ENCODE peak calls at places on chromosomes 6 and 20, in four cellular contexts. R, U, C and F are unnamed samples.

GRCh38 chr6:41286544-41287346 is at the start of gene TREM1:
- DNase-seq in R (peak), U (no peak), C (no peak), F (peak)

GRCh38 chr6:103872683-103873082 is 987.0 kb downstream of the HACE1 start:
- DNase-seq in R (no peak), U (no peak), C (no peak), F (peak)

GRCh38 chr20:41004561-41005360 is 23.9 kb upstream of the TOP1 start:
- DNase-seq in R (no peak), U (no peak), C (no peak), F (no peak)

GRCh38 chr20:57661201-57662027 is 41.2 kb upstream of the ZBP1 start:
- DNase-seq in R (no peak), U (no peak), C (no peak), F (no peak)

GRCh38 chr20:38649275-38649891 is 47.8 kb downstream of the ARHGAP40 start:
- DNase-seq in R (peak), U (peak), C (no peak), F (peak)

GRCh38 chr6:44422534-44422933 is 35.0 kb downstream of the CDC5L start:
- DNase-seq in R (no peak), U (no peak), C (no peak), F (no peak)

GRCh38 chr20:47202765-47203667 is 153.5 kb downstream of the ZMYND8 start:
- DNase-seq in R (peak), U (peak), C (no peak), F (no peak)

GRCh38 chr6:140867336-140867735 is 1265.4 kb upstream of the GJE1 start:
- DNase-seq in R (no peak), U (no peak), C (no peak), F (no peak)

GRCh38 chr6:37806213-37806612 is 13.3 kb upstream of the ZFAND3 start:
- DNase-seq in R (no peak), U (no peak), C (no peak), F (no peak)

DNA sequence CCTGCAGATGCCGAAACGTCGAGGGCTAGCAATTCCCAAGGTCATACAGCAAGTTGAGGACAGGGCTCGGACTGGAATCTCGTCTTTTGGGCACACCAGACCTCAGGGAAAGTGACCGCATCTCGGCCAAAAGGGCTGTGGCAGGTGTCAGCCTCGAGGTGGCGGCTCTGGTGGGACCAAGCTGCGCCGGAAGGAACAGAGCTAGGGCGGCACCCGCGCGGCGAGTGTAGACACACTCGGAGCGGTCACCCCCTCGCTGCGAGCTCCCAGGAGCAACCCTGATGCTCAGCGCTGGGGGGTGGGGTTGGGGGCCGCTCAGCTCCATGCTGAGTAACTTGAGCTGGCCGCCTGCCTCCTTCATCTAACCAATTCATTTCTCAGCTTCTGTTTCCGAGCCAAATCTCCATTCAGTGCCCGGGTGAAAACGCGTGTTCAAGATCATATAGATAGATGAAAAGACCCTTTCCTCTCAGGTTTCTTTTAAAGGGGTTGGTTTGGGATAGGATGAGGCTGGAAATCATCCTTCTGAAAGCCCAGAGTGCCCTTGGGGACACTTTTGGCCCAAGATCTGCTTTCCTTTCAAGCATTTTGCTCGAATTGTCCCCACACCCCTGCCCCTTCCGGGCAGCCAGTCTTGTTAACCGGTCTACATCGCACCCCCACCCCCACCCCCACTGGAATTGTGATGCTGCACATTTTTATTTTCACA is 2.3 kb upstream of the TUBB2B start:
- DNase-seq in R (no peak), U (peak), C (no peak), F (peak)
- TF ChIP-seq JUNB in R (no peak), U (no peak), C (no peak), F (no peak)

GRCh38 chr6:90155114-90155513 is 141.5 kb downstream of the BACH2 start:
- DNase-seq in R (no peak), U (no peak), C (no peak), F (no peak)

GRCh38 chr6:90154666-90155065 is 142.0 kb downstream of the BACH2 start:
- DNase-seq in R (no peak), U (no peak), C (no peak), F (no peak)

GRCh38 chr6:90158945-90159344 is 137.7 kb downstream of the BACH2 start:
- DNase-seq in R (no peak), U (peak), C (no peak), F (no peak)

GRCh38 chr6:90157441-90157840 is 139.2 kb downstream of the BACH2 start:
- DNase-seq in R (no peak), U (no peak), C (no peak), F (no peak)

GRCh38 chr6:90156861-90157260 is 139.8 kb downstream of the BACH2 start:
- DNase-seq in R (no peak), U (no peak), C (no peak), F (no peak)
- TF ChIP-seq EZH2 in R (no peak), U (no peak), C (no peak), F (no peak)

DNA sequence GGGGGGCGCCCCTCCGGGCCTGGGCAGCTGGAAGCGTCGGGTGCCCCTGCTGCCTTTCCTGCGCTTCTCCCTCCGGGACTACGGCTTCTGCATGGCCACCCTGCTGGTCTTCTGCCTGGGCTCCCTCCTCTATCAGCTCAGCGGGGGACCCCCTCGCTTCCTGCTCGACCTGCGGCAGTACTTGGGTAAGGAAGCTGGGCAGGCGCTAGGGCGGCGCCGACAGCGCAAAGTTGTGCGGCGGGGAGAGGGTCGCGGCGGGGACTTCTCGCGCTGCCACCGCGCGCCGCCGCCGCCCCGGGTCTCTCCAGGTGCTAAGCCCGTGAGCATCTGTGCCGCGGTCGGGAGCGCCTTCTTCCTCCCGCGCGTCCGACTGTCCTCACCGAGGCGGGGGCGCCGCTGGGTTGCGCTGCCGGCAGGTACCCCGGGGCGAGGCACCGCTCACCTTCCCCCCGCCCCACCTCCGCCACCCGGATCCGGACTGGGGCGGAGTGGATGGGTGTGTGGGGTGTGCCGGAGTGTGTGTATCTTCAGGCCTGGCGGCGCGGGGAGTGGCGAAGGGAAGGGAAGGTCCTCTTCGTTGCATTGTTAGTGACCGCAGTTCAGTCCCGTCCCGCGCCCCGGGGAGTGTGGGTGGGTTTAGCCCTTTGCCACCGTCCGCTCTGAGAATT is 797 bp downstream of the UST start:
- DNase-seq in R (no peak), U (no peak), C (no peak), F (peak)
- TF ChIP-seq JUNB in R (no peak), U (no peak), C (no peak), F (no peak)

GRCh38 chr20:21523398-21523868 is 9.6 kb upstream of the NKX2-2 start:
- DNase-seq in R (no peak), U (no peak), C (no peak), F (no peak)
- TF ChIP-seq EZH2 in R (peak), U (no peak), C (no peak), F (peak)

GRCh38 chr20:45402946-45403345 is 5.1 kb upstream of the DBNDD2 start:
- DNase-seq in R (no peak), U (no peak), C (no peak), F (no peak)

GRCh38 chr20:45407067-45407745 is 883 bp upstream of the DBNDD2 start:
- DNase-seq in R (no peak), U (peak), C (no peak), F (peak)

GRCh38 chr20:45406260-45407066 is 1.6 kb upstream of the DBNDD2 start:
- DNase-seq in R (no peak), U (peak), C (no peak), F (peak)

GRCh38 chr20:45405566-45406259 is 2.4 kb upstream of the DBNDD2 start:
- DNase-seq in R (no peak), U (peak), C (no peak), F (peak)

DNA sequence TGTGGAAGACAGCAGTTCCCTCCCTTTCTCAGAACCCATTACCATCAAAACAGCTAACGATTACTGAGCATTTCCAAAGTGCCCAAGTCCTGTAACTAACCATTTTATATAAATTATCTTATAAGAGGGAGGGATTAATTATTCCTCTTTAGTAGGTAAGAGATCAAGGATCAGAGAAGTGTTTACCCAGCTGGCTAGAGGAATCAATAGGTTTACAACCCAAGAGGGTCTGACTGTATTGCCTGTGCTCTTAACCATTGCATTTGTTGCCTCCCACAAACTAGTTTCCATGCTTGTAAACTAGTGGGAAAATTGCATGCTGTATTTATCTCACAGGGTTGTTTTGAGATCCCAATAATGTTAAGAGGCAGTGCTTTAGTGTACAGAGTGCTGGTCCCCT is 3.7 kb upstream of the DBNDD2 start:
- DNase-seq in R (no peak), U (no peak), C (no peak), F (no peak)
- TF ChIP-seq JUNB in R (no peak), U (no peak), C (no peak), F (no peak)

DNA sequence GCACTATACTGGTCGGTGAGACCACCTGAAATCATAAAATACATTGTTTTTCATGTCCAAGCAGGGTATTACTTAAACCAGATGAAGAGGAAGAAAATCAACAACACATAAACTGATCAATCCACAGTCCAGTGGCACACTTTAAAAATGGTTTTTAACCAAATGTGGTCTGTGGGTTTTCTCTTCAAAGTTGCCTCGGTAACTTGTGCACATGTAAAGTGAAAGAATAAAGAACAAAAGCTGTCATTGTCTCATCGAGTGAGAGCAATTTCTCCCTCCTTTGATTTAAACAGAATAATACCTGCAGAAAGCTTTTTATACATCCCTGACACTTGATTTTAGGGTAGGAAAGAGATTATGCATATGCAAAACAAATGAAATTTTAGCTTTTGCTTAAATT is 3.7 kb downstream of the FLRT3 start:
- DNase-seq in R (no peak), U (no peak), C (no peak), F (no peak)
- TF ChIP-seq EZH2 in R (no peak), U (no peak), C (no peak), F (no peak)

DNA sequence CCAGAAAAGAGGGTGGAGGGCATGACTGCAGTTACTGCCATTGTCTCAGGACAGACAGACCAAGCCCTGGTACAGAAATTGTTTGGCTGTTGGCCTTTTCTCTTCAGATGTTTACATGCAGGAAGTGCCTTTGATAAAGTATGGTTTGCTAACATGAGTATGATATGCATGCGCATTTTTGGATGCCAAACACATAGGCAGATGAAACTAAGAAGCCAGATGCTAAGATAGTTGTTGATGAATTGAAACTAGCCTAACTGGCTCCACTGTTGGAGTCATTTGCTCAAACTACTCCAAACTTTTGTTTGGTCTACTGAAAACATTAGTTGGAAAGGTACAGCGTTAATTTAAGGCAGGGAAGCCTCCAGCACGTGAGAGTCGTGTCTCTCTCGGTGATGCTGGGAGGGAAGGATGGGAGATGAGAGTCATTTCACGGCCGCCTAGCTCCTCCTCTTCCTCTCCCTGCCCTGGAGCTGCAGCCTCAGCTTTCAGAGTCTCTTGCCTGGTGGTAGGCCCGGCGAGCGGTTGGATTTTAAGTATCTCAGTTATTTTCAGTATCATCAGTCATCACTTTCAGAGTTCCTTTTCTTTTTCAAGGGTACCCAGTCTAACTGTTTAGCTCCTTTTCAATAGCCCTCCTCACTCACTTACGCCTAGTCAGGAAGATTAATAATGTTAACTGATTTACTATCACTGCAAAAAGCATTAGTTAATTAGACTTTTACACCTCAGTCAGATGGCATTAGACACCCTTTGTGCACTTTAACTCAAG is 29.8 kb downstream of the RREB1 start:
- DNase-seq in R (no peak), U (peak), C (no peak), F (peak)
- TF ChIP-seq JUNB in R (no peak), U (no peak), C (peak), F (no peak)

GRCh38 chr6:7338031-7338430 is 25.0 kb upstream of the SSR1 start:
- DNase-seq in R (no peak), U (no peak), C (no peak), F (no peak)

GRCh38 chr6:7341271-7341670 is 28.3 kb upstream of the SSR1 start:
- DNase-seq in R (no peak), U (no peak), C (no peak), F (no peak)

GRCh38 chr6:7341989-7342742 is 29.2 kb upstream of the SSR1 start:
- DNase-seq in R (peak), U (peak), C (no peak), F (no peak)

DNA sequence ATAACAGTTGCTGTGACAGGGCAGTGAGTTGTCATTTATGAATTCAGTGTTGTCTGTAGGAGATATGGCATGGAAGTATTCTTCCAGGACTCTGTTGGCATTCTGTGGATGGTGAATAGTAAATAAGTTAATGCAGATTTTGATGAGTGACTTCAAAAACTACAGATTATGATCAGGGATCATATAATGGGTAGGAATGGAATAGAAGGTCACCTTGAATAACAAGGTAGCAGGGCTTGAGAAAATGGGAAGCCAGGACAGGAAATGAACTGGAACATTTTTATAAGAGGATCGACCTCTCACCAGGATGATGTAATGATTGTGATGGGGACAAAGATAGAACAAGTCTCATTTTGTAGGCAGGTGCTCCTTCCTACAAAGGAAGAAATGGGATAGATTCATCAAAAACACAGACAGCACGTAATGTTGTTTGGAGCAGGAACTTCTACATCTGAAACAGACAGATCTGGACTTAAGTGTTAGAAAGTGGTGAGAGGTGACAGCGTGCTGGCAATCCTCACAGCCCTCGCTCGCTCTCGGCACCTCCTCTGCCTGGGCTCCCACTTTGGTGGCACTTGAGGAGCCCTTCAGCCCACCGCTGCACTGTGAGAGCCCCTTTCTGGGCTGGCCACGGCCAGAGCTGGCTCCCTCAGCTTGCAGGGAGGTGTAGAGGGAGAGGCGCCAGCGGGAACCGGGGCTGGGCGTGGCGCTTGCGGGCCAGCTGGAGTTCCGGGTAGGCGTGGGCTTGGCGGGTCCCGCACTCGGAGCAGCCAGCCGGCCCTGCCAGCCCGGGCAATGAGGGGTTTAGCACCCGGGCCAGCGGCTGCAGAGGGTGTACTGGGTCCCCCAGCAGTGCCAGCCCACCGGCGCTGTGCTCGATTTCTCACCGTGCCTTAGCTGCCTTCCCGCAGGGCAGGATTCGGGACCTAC is 30.8 kb upstream of the SSR1 start:
- DNase-seq in R (no peak), U (peak), C (no peak), F (no peak)
- TF ChIP-seq EZH2 in R (no peak), U (no peak), C (no peak), F (no peak)

GRCh38 chr20:32470940-32471339 is 112.8 kb downstream of the ASXL1 start:
- DNase-seq in R (no peak), U (no peak), C (no peak), F (no peak)
- TF ChIP-seq JUNB in R (no peak), U (no peak), C (no peak), F (no peak)

DNA sequence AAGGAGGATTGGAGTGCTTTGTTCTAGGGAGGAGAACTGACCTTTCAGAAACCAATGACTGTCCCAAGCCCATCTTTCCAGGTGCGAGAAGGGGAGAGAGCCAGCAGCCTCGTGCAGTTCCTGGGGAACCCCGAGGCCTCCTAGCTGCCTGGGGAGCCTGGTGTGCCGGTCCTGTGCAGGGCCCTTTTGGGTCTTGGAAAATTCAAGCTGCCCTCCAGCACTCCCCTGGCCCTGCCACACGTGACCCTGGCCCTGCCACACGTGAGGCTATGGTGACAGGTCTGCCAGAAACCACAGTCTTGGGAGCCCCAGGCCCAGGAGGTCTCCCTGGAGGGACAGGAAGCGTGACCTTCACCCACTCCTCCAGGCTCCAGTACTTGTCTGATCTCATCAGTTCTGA is 15.7 kb downstream of the IP6K3 start:
- DNase-seq in R (no peak), U (no peak), C (no peak), F (no peak)
- TF ChIP-seq EZH2 in R (no peak), U (no peak), C (no peak), F (no peak)